ENCODE peak calls at places on chromosomes 13 and 19, in six cellular contexts. Z is neural crest cell; T is CD4-positive, alpha-beta T cell; C is esophagus squamous epithelium; Q is mesendoderm; H is Caki2. A is an unnamed sample.

GRCh38 chr19:38019427-38019724 is 112.4 kb downstream of the SIPA1L3 start:
- DNase-seq in C (no peak), H (no peak), Q (no peak), T (no peak), Z (no peak), A (no peak)

GRCh38 chr19:7847664-7848063 is 17.6 kb downstream of the EVI5L start:
- DNase-seq in H (no peak), C (no peak), Q (no peak), Z (no peak), T (no peak), A (no peak)

GRCh38 chr19:40604647-40605200 is 3.6 kb downstream of the LTBP4 start:
- DNase-seq in C (no peak), Q (no peak), T (no peak), H (no peak), Z (no peak), A (no peak)

GRCh38 chr19:23055946-23056345 is 53.0 kb upstream of the ZNF728 start:
- DNase-seq in Q (no peak), T (no peak), Z (no peak), H (no peak), C (no peak), A (no peak)

GRCh38 chr19:16382775-16383543 is 58.3 kb downstream of the KLF2 start:
- DNase-seq in H (peak), C (no peak), T (peak), Q (peak), Z (peak), A (no peak)

GRCh38 chr19:19643158-19644053 is at the start of gene GMIP:
- DNase-seq in H (peak), C (peak), T (peak), Q (peak), Z (peak), A (peak)

GRCh38 chr19:7925171-7925837 is 631 bp downstream of the CTXN1 start:
- DNase-seq in Q (peak), Z (peak), T (peak), C (no peak), H (peak), A (no peak)

GRCh38 chr13:36850790-36851438 is 31.9 kb downstream of the RFXAP start:
- DNase-seq in Q (peak), Z (no peak), T (no peak), C (no peak), H (no peak), A (no peak)

GRCh38 chr19:30089086-30089665 is 147.1 kb downstream of the URI1 start:
- DNase-seq in Z (no peak), Q (no peak), C (no peak), H (no peak), T (no peak), A (no peak)

GRCh38 chr19:4933528-4933927 is 24.2 kb downstream of the UHRF1 start:
- DNase-seq in H (no peak), T (no peak), C (no peak), Z (no peak), Q (no peak), A (no peak)

GRCh38 chr13:101903890-101904289 is 451.4 kb downstream of the ITGBL1 start:
- DNase-seq in Q (no peak), Z (no peak), T (no peak), C (no peak), H (no peak), A (no peak)

GRCh38 chr13:90792335-90792734 is 555.2 kb upstream of the MIR17HG start:
- DNase-seq in H (no peak), T (no peak), Z (no peak), Q (no peak), C (no peak), A (no peak)

GRCh38 chr13:22040810-22041364 is 370.0 kb downstream of the FGF9 start:
- DNase-seq in H (no peak), T (no peak), Z (no peak), Q (peak), C (no peak), A (no peak)

GRCh38 chr19:8096071-8096470 is 43.5 kb downstream of the CCL25 start:
- DNase-seq in Z (no peak), T (no peak), C (no peak), H (no peak), Q (no peak), A (no peak)

GRCh38 chr13:112065521-112065866 is 1.5 kb upstream of the SOX1 start:
- DNase-seq in Z (no peak), Q (no peak), H (no peak), C (no peak), T (no peak), A (no peak)

GRCh38 chr19:38880076-38880881 is 2.2 kb upstream of the RINL start:
- DNase-seq in T (no peak), C (no peak), Z (no peak), Q (no peak), H (no peak), A (no peak)

GRCh38 chr19:2509096-2509495 is 33.2 kb downstream of the GADD45B start:
- DNase-seq in T (no peak), Z (no peak), Q (no peak), C (no peak), H (no peak), A (no peak)

GRCh38 chr13:106568225-106569003 is 477 bp upstream of the ARGLU1 start:
- DNase-seq in Z (no peak), C (no peak), T (no peak), H (no peak), Q (no peak), A (peak)

GRCh38 chr19:16325161-16325527 is 518 bp downstream of the KLF2 start:
- DNase-seq in T (no peak), H (no peak), C (no peak), Z (peak), Q (peak), A (no peak)

GRCh38 chr13:51425410-51426042 is 27.3 kb downstream of the INTS6 start:
- DNase-seq in C (no peak), Q (peak), Z (no peak), T (no peak), H (no peak), A (no peak)